ENCODE peak calls at places on chromosomes 6 and 20, in four cellular contexts. I is brain microvascular endothelial cell; A is activated T-cell treated with anti-CD3 and anti-CD28 coated beads, Interleukin-2, amount 50 U/mL, for 72 hours; H is choroid plexus epithelial cell. X is an unnamed sample.

GRCh38 chr6:145020543-145020942 is 714.8 kb downstream of the EPM2A start:
- DNase-seq in A (no peak), H (no peak), I (no peak), X (no peak)

GRCh38 chr20:61105395-61105794 is 146.7 kb upstream of the CDH4 start:
- DNase-seq in H (no peak), I (no peak), A (no peak), X (no peak)

GRCh38 chr20:11159728-11160127 is 485.9 kb upstream of the JAG1 start:
- DNase-seq in H (peak), A (no peak), I (peak), X (no peak)

GRCh38 chr6:30091577-30092381 is 16.2 kb upstream of the RNF39 start:
- DNase-seq in A (no peak), H (peak), I (no peak), X (no peak)

GRCh38 chr6:33622456-33623431 is 1.6 kb downstream of the ITPR3 start:
- DNase-seq in H (peak), A (no peak), I (no peak), X (no peak)

GRCh38 chr20:50146732-50147662 is 6.5 kb downstream of the PEDS1 start:
- DNase-seq in H (no peak), A (peak), I (no peak), X (peak)

GRCh38 chr20:21322083-21322710 is 19.1 kb downstream of the XRN2 start:
- DNase-seq in A (no peak), H (peak), I (peak), X (no peak)

GRCh38 chr6:113684382-113684901 is 172.7 kb upstream of the MARCKS start:
- DNase-seq in A (no peak), I (no peak), H (peak), X (no peak)

X was measured in activated CD8-positive, alpha-beta T cell treated with anti-CD3 and anti-CD28 coated beads for 36 hours.